ENCODE peak calls at places on chromosomes 7 and 10, in ten cellular contexts. A is NCI-H748 treated with DMSO at 0.1 percent for 48 hours; L is D721Med; X is left kidney; R is mesothelial cell of epicardium; K is testis; H is HT1080; N is activated T-helper 1 cell treated with anti-CD3 and anti-CD28 coated beads, Interleukin-2, amount 50 U/mL, for 16 hours; I is retina; P is HTR-8/SVneo. O is an unnamed sample.

GRCh38 chr7:51261950-51262795 is 54.4 kb downstream of the COBL start:
- DNase-seq in A (no peak), L (no peak), X (no peak), R (no peak), K (no peak), H (peak), N (no peak), I (no peak), P (no peak), O (no peak)

GRCh38 chr7:30708983-30709382 is 26.7 kb upstream of the CRHR2 start:
- DNase-seq in A (no peak), L (no peak), X (no peak), R (no peak), K (no peak), H (no peak), N (no peak), I (no peak), P (no peak), O (no peak)

GRCh38 chr10:4198216-4198615 is 413.2 kb upstream of the KLF6 start:
- DNase-seq in A (no peak), L (no peak), X (no peak), R (no peak), K (no peak), H (no peak), N (no peak), I (no peak), P (no peak), O (no peak)

GRCh38 chr10:5450605-5451384 is 38.4 kb downstream of the NET1 start:
- DNase-seq in A (no peak), L (no peak), X (no peak), R (no peak), K (no peak), H (no peak), N (no peak), I (no peak), P (no peak), O (no peak)

GRCh38 chr10:128675405-128675804 is 549.2 kb upstream of the MKI67 start:
- DNase-seq in A (no peak), L (no peak), X (no peak), R (no peak), K (no peak), H (no peak), N (no peak), I (no peak), P (no peak), O (no peak)

GRCh38 chr10:24821986-24822385 is 98.3 kb upstream of the ARHGAP21 start:
- DNase-seq in A (no peak), L (no peak), X (no peak), R (no peak), K (no peak), H (peak), N (no peak), I (no peak), P (peak), O (no peak)

GRCh38 chr10:125340871-125341270 is 180.5 kb upstream of the CTBP2 start:
- DNase-seq in A (no peak), L (no peak), X (no peak), R (no peak), K (no peak), H (no peak), N (no peak), I (no peak), P (no peak), O (no peak)

GRCh38 chr7:155787171-155787851 is 25.0 kb downstream of the SHH start:
- DNase-seq in A (no peak), L (no peak), X (peak), R (no peak), K (no peak), H (no peak), N (no peak), I (peak), P (no peak), O (no peak)

GRCh38 chr10:4131407-4132215 is 346.6 kb upstream of the KLF6 start:
- DNase-seq in A (no peak), L (no peak), X (no peak), R (no peak), K (no peak), H (peak), N (no peak), I (no peak), P (peak), O (no peak)

GRCh38 chr7:91718071-91718470 is 162.4 kb downstream of the MTERF1 start:
- DNase-seq in A (no peak), L (no peak), X (no peak), R (no peak), K (no peak), H (no peak), N (no peak), I (no peak), P (no peak), O (no peak)

GRCh38 chr7:134448359-134449229 is 10.3 kb downstream of the AKR1B1 start:
- DNase-seq in A (no peak), L (no peak), X (no peak), R (no peak), K (no peak), H (peak), N (no peak), I (no peak), P (no peak), O (no peak)